ENCODE peak calls at places on chromosomes 16 and 17, in four cellular contexts. Z is choroid plexus epithelial cell, K is HFF-Myc, N is kidney epithelial cell. O is an unnamed sample.

GRCh38 chr16:5333991-5334390 is 236.4 kb upstream of the EEF2KMT start:
- DNase-seq in Z (no peak), K (no peak), N (no peak), O (no peak)

GRCh38 chr16:25177831-25178688 is 38.7 kb upstream of the AQP8 start:
- DNase-seq in Z (peak; percentile 19), K (no peak), N (no peak), O (no peak)

GRCh38 chr17:4592240-4593005 is 8.1 kb downstream of the SMTNL2 start:
- DNase-seq in Z (no peak), K (no peak), N (no peak), O (no peak)

GRCh38 chr16:73065617-73066313 is 17.8 kb upstream of the ZFHX3 start:
- DNase-seq in Z (no peak), K (no peak), N (no peak), O (no peak)

GRCh38 chr16:31455601-31456314 is 3.5 kb upstream of the ARMC5 start:
- DNase-seq in Z (peak; percentile 45), K (no peak), N (no peak), O (no peak)

GRCh38 chr17:65137076-65137935 is at the start of gene RGS9:
- DNase-seq in Z (peak; percentile 54), K (no peak), N (no peak), O (peak; percentile 89)

GRCh38 chr17:3835410-3836229 is 10.4 kb downstream of the NCBP3 start:
- DNase-seq in Z (no peak), K (no peak), N (no peak), O (no peak)

GRCh38 chr16:78648517-78648916 is 549.1 kb downstream of the WWOX start:
- DNase-seq in Z (peak; percentile 27), K (no peak), N (no peak), O (no peak)

GRCh38 chr17:65365209-65365608 is 196.2 kb downstream of the AXIN2 start:
- DNase-seq in Z (no peak), K (no peak), N (no peak), O (no peak)

GRCh38 chr17:76562734-76563148 is 22.9 kb downstream of the PRCD start:
- DNase-seq in Z (peak; percentile 59), K (peak; percentile 88), N (no peak), O (no peak)

GRCh38 chr16:22417019-22417418 is 42.6 kb upstream of the CDR2 start:
- DNase-seq in Z (no peak), K (no peak), N (no peak), O (no peak)

GRCh38 chr17:4945176-4945943 is 3.0 kb downstream of the PFN1 start:
- DNase-seq in Z (peak; percentile 91), K (peak; percentile 81), N (no peak), O (peak; percentile 81)

GRCh38 chr16:2513405-2514332 is at the start of gene ATP6V0C:
- DNase-seq in Z (peak; percentile 85), K (peak; percentile 55), N (peak; percentile 48), O (peak; percentile 99)

GRCh38 chr17:7932483-7932891 is 481 bp downstream of the CNTROB start:
- DNase-seq in Z (peak; percentile 39), K (peak; percentile 9), N (no peak), O (peak; percentile 60)

GRCh38 chr17:41521574-41522261 is 3.0 kb upstream of the KRT15 start:
- DNase-seq in Z (peak; percentile 86), K (no peak), N (peak; percentile 82), O (no peak)

GRCh38 chr16:77171750-77172635 is 19.0 kb upstream of the MON1B start:
- DNase-seq in Z (peak; percentile 79), K (peak; percentile 41), N (no peak), O (peak; percentile 41)

GRCh38 chr16:31507617-31507928 is 618 bp downstream of the RUSF1 start:
- DNase-seq in Z (no peak), K (no peak), N (no peak), O (no peak)

GRCh38 chr16:26598061-26598460 is 468.7 kb upstream of the C16orf82 start:
- DNase-seq in Z (peak; percentile 72), K (no peak), N (no peak), O (no peak)

GRCh38 chr16:73505178-73505968 is 457.4 kb upstream of the ZFHX3 start:
- DNase-seq in Z (no peak), K (no peak), N (no peak), O (no peak)

GRCh38 chr17:691423-691822 is 23.2 kb downstream of the VPS53 start:
- DNase-seq in Z (peak; percentile 69), K (no peak), N (no peak), O (no peak)

GRCh38 chr17:692116-692515 is 22.5 kb downstream of the VPS53 start:
- DNase-seq in Z (peak; percentile 57), K (no peak), N (no peak), O (no peak)

GRCh38 chr17:690346-690745 is 24.3 kb downstream of the VPS53 start:
- DNase-seq in Z (no peak), K (no peak), N (no peak), O (no peak)

GRCh38 chr17:688100-688989 is 26.3 kb downstream of the VPS53 start:
- DNase-seq in Z (peak; percentile 79), K (no peak), N (no peak), O (no peak)

DNA sequence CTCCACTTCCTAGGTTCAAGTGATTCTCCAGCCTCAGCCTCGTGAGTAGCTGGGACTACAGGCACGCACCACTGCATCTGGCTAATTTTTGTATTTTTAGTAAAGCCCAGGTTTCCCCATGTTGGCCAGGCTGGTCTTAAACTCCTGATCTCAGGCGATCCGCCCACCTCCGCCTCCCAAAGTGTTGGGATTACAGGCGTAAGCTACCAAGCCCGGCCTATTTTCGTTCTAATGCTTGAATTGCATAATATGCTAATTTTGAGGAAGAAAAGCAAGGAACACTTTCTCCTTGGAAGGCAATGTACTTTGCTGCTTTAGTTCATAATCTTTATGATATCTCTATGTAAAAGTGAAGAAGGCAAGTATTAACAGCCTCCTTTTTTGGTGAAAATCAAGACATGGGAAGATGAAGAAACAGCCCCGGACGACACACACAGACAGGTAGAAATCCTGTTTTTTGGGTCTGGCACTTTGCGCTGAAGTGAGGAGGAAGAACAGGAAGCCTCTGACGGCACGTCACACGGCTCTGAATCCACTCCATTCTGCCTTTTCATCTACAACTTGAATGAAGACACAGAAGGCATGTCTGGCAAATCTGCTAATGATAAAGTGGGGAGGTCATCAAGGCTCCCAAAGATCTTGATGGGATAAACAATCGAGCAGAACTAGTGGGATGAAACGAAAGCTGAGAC is 24.9 kb downstream of the VPS53 start:
- DNase-seq in Z (no peak), K (no peak), N (no peak), O (no peak)
- TF ChIP-seq CTCF in Z (no peak), K (no peak), N (no peak), O (no peak)

GRCh38 chr17:17987187-17987896 is 14.7 kb downstream of the DRC3 start:
- DNase-seq in Z (no peak), K (no peak), N (no peak), O (no peak)

GRCh38 chr17:17983776-17984175 is 11.1 kb downstream of the DRC3 start:
- DNase-seq in Z (no peak), K (no peak), N (no peak), O (no peak)

GRCh38 chr17:17985153-17985552 is 12.5 kb downstream of the DRC3 start:
- DNase-seq in Z (no peak), K (no peak), N (no peak), O (no peak)

GRCh38 chr17:17983376-17983775 is 10.7 kb downstream of the DRC3 start:
- DNase-seq in Z (peak; percentile 50), K (no peak), N (no peak), O (no peak)

DNA sequence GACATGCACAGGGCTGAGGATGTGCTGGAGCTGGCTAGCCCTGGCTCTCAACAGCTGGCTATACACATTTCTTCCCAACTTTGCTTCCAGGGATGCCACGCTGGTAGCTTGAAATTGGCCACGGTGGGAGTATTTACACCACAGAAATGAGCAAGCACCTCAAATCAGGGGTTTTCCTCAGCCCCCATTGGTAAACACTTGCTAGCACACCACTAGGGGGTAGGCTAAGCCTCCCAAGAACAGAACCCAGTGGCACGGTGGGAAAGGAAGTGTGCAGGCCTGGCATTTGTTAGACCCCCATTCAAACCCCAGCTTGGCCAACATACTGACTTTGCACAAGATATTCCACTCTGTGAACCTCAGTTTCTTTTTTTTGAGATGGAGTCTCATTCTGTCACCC is 12.9 kb downstream of the DRC3 start:
- DNase-seq in Z (peak; percentile 40), K (no peak), N (no peak), O (no peak)
- TF ChIP-seq CTCF in Z (peak; percentile 58), K (peak; percentile 43), N (peak; percentile 22), O (peak; percentile 54)

DNA sequence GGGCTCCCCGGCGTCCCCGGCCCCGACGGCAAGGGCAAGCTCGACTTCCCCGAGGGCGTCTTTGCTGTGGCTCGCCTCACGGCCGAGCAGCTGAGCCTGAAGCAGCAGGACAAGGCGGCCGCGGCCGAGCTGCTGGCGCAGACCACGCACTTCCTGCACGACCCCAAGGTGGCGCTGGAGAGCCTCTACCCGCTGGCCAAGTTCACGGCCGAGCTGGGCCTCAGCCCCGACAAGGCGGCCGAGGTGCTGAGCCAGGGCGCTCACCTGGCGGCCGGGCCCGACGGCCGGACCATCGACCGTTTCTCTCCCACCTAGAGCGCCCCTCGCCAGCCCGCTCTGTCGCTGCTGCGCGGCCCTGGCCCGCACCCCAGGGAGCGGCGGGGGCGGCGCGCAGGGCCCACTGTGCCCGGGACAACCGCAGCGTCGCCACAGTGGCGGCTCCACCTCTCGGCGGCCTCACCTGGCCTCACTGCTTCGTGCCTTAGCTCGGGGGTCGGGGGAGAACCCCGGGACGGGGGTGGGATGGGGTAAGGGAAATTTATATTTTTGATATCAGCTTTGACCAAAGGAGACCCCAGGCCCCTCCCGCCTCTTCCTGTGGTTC is 3.7 kb downstream of the HIC1 start:
- DNase-seq in Z (peak; percentile 91), K (no peak), N (no peak), O (peak; percentile 89)
- TF ChIP-seq CTCF in Z (peak; percentile 70), K (peak; percentile 45), N (peak; percentile 68), O (peak; percentile 97)

DNA sequence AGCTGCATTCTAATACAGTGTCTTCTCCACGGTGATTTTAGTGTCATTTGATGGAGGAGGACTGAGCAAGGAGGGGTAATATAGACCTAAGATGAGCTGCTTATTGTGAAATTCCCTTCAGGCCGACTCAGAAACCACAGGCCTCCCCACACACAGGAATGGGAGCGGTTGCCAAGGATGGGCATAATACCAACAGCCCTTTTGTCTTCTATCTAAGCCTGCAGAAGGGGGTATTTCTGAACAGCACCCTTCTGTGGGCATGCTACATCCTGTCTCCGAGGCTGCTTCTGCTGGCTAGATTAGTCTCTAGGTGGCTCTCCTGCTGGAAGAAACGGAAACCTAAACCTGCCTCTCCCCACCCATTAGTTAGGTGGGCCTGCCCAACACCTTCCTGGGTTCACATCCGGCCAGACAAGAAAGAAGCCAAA is 72.9 kb downstream of the CCDC182 start:
- DNase-seq in Z (peak; percentile 60), K (no peak), N (peak; percentile 23), O (no peak)
- TF ChIP-seq CTCF in Z (no peak), K (no peak), N (no peak), O (no peak)

DNA sequence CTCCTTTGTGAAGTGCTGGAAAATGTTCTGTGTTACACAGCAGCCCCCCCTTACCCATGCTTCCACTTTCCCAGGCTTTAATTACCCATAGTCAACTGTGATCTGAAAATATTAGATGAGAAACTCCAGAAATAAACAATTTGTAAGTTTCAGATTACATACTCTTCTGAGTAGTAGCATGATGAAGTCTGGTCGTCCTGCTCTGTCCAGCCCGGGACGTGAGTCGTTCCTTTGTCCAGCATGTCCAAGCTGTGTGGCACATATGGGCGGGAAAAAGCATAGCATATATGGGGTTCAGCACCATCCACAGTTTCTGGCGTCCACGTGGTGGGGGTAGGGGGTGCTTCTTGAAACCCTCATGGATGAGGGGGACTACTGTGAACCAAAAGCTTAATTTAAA is 83.5 kb downstream of the BANP start:
- DNase-seq in Z (no peak), K (no peak), N (no peak), O (no peak)
- TF ChIP-seq CTCF in Z (no peak), K (no peak), N (no peak), O (no peak)

O was measured in GM13977.